ENCODE peak calls at places on chromosomes 2 and 18, in nine cellular contexts. P, R, D, J, F, E, V, O and K are unnamed samples.

GRCh38 chr18:5488844-5489243 is 55.0 kb downstream of the EPB41L3 start:
- DNase-seq in F (no peak), P (no peak), D (no peak), O (no peak), R (no peak), J (no peak), V (no peak), E (no peak), K (no peak)

GRCh38 chr18:58867281-58867961 is 2.7 kb downstream of the ZNF532 start:
- DNase-seq in E (no peak), D (no peak), R (no peak), V (no peak), O (peak), P (no peak), F (no peak), J (no peak), K (no peak)

GRCh38 chr2:20381457-20381856 is 30.8 kb upstream of the PUM2 start:
- DNase-seq in F (no peak), O (no peak), V (no peak), D (peak), P (no peak), R (peak), J (no peak), E (peak), K (no peak)

GRCh38 chr18:70417847-70418246 is 129.0 kb downstream of the SOCS6 start:
- DNase-seq in F (no peak), E (peak), D (no peak), V (no peak), P (no peak), O (no peak), J (no peak), R (no peak), K (no peak)

GRCh38 chr2:108968619-108969018 is 20.4 kb downstream of the EDAR start:
- DNase-seq in J (no peak), P (no peak), O (peak), F (no peak), V (no peak), E (no peak), D (peak), R (no peak), K (no peak)

GRCh38 chr2:165239230-165239629 is at the start of gene SCN2A:
- DNase-seq in F (peak), J (no peak), P (no peak), O (peak), E (peak), D (peak), R (no peak), V (no peak), K (no peak)

GRCh38 chr2:48085888-48086287 is 179.6 kb upstream of the FBXO11 start:
- DNase-seq in E (no peak), J (no peak), R (no peak), O (no peak), P (no peak), V (no peak), F (no peak), D (no peak), K (no peak)

GRCh38 chr2:11509657-11510360 is 24.0 kb upstream of the GREB1 start:
- DNase-seq in V (no peak), E (no peak), P (no peak), O (no peak), R (no peak), D (no peak), F (no peak), J (no peak), K (no peak)

GRCh38 chr2:127422631-127423475 is 4.6 kb downstream of the PROC start:
- DNase-seq in P (peak), R (no peak), E (peak), V (no peak), D (no peak), J (no peak), O (no peak), F (no peak), K (no peak)

GRCh38 chr2:200702646-200703118 is 109.0 kb upstream of the BZW1 start:
- DNase-seq in D (no peak), P (peak), J (peak), E (no peak), R (no peak), F (no peak), O (peak), V (no peak), K (peak)

GRCh38 chr18:48665654-48666053 is 126.8 kb downstream of the CTIF start:
- DNase-seq in E (no peak), P (no peak), F (no peak), O (no peak), J (no peak), V (no peak), D (no peak), R (no peak), K (no peak)

GRCh38 chr2:14925471-14925870 is 293.0 kb downstream of the LRATD1 start:
- DNase-seq in F (no peak), P (no peak), J (no peak), E (no peak), V (no peak), D (no peak), R (no peak), O (no peak), K (no peak)

GRCh38 chr2:234670052-234670451 is 173.2 kb upstream of the ARL4C start:
- DNase-seq in O (peak), E (no peak), R (no peak), J (no peak), D (peak), F (no peak), V (no peak), P (no peak), K (no peak)

GRCh38 chr2:25964891-25965290 is 17.4 kb downstream of the KIF3C start:
- DNase-seq in J (no peak), O (no peak), F (no peak), R (peak), E (no peak), P (no peak), D (no peak), V (no peak), K (no peak)

GRCh38 chr18:2050702-2051201 is 520.6 kb downstream of the METTL4 start:
- DNase-seq in J (no peak), R (no peak), E (no peak), P (no peak), O (peak), F (peak), D (peak), V (no peak), K (no peak)

GRCh38 chr2:157327621-157328102 is 2.0 kb upstream of the ERMN start:
- DNase-seq in R (peak), O (peak), D (peak), V (peak), E (peak), F (peak), P (peak), J (peak), K (peak)

GRCh38 chr2:179239194-179239593 is 25.4 kb downstream of the SESTD1 start:
- DNase-seq in J (no peak), R (no peak), V (no peak), F (peak), D (peak), P (no peak), O (peak), E (no peak), K (no peak)

GRCh38 chr18:12121175-12122095 is 27.8 kb downstream of the ANKRD62 start:
- DNase-seq in R (no peak), P (no peak), D (no peak), O (no peak), F (peak), E (no peak), V (no peak), J (no peak), K (no peak)

GRCh38 chr2:112793449-112793978 is 9.2 kb upstream of the IL1A start:
- DNase-seq in J (no peak), R (no peak), P (no peak), O (peak), E (no peak), D (no peak), V (no peak), F (no peak), K (no peak)

GRCh38 chr18:57775937-57776336 is 27.2 kb downstream of the ATP8B1 start:
- DNase-seq in D (no peak), J (no peak), R (no peak), V (no peak), P (no peak), F (peak), O (peak), E (no peak), K (no peak)

GRCh38 chr2:108329771-108330170 is 41.1 kb downstream of the SULT1C2 start:
- DNase-seq in E (no peak), O (no peak), P (no peak), V (no peak), D (no peak), J (no peak), R (no peak), F (no peak), K (no peak)

GRCh38 chr18:76503999-76504398 is 9.0 kb upstream of the ZNF516 start:
- DNase-seq in J (no peak), D (no peak), V (no peak), F (no peak), R (no peak), O (no peak), E (no peak), P (no peak), K (no peak)

GRCh38 chr2:182763311-182763912 is 47.4 kb downstream of the DNAJC10 start:
- DNase-seq in O (peak), P (no peak), V (no peak), F (peak), D (peak), E (peak), J (no peak), R (no peak), K (no peak)

GRCh38 chr2:216116418-216116817 is 7.3 kb downstream of the XRCC5 start:
- DNase-seq in J (no peak), E (no peak), D (no peak), O (no peak), F (no peak), P (no peak), V (no peak), R (no peak), K (no peak)

GRCh38 chr2:25339791-25340339 is 1.9 kb downstream of the DNMT3A start:
- DNase-seq in V (no peak), J (no peak), O (no peak), D (no peak), F (no peak), P (no peak), R (no peak), E (peak), K (no peak)

GRCh38 chr2:51013870-51014526 is 17.9 kb downstream of the NRXN1 start:
- DNase-seq in R (no peak), O (no peak), V (no peak), D (no peak), E (peak), F (no peak), J (no peak), P (no peak), K (no peak)

GRCh38 chr2:179861027-179861776 is at the start of gene ZNF385B:
- DNase-seq in E (peak), F (no peak), R (no peak), P (no peak), V (no peak), D (peak), J (no peak), O (peak), K (no peak)

GRCh38 chr2:1713839-1714236 is 30.5 kb downstream of the PXDN start:
- DNase-seq in D (no peak), E (no peak), J (no peak), V (no peak), R (no peak), F (no peak), P (no peak), O (no peak), K (no peak)

GRCh38 chr2:181846359-181846758 is 45.2 kb upstream of the ITPRID2 start:
- DNase-seq in E (no peak), P (no peak), F (no peak), D (no peak), V (no peak), O (no peak), J (no peak), R (no peak), K (no peak)

GRCh38 chr2:236507393-236508085 is 62.1 kb upstream of the ACKR3 start:
- DNase-seq in F (no peak), P (peak), O (peak), E (no peak), V (peak), R (no peak), J (peak), D (peak), K (peak)

GRCh38 chr2:41329075-41329474 is 718.7 kb upstream of the PKDCC start:
- DNase-seq in P (no peak), D (no peak), F (no peak), R (no peak), J (no peak), O (no peak), V (no peak), E (no peak), K (no peak)

GRCh38 chr2:39313575-39313974 is 69.8 kb upstream of the CDKL4 start:
- DNase-seq in V (no peak), O (no peak), F (no peak), D (no peak), R (no peak), P (no peak), E (no peak), J (no peak), K (no peak)

GRCh38 chr2:126902152-126902835 is 3.6 kb downstream of the TEX51 start:
- DNase-seq in V (no peak), O (no peak), R (no peak), P (no peak), E (no peak), J (no peak), F (no peak), D (no peak), K (no peak)

GRCh38 chr2:233349005-233349998 is 5.0 kb upstream of the DGKD start:
- DNase-seq in D (no peak), V (no peak), R (peak), F (no peak), P (no peak), J (no peak), O (no peak), E (peak), K (no peak)

GRCh38 chr2:40148344-40148743 is 303.5 kb downstream of the SLC8A1 start:
- DNase-seq in P (no peak), V (no peak), F (no peak), O (no peak), D (no peak), R (no peak), J (no peak), E (no peak), K (no peak)

GRCh38 chr18:48590678-48591077 is 51.8 kb downstream of the CTIF start:
- DNase-seq in D (no peak), F (peak), O (no peak), J (no peak), V (no peak), R (no peak), E (no peak), P (no peak), K (no peak)

GRCh38 chr2:18585526-18585925 is 3.8 kb downstream of the NT5C1B start:
- DNase-seq in P (no peak), D (no peak), F (no peak), J (no peak), V (no peak), R (no peak), O (peak), E (no peak), K (no peak)